ENCODE peak calls at places on chromosome 2, in eight cellular contexts. D is AG10803; Z is CD8-positive, alpha-beta T cell; F is kidney epithelial cell; A is sigmoid colon; B is HCT116; L is GM12865; S is endodermal cell. V is an unnamed sample.

GRCh38 chr2:203822240-203822639 is 45.3 kb upstream of the CTLA4 start:
- DNase-seq in D (no peak), Z (no peak), F (no peak), A (no peak), B (no peak), L (no peak), S (no peak), V (no peak)

GRCh38 chr2:185417111-185417510 is 321.5 kb upstream of the FSIP2 start:
- DNase-seq in D (no peak), Z (no peak), F (no peak), A (no peak), B (no peak), L (no peak), S (no peak), V (no peak)

GRCh38 chr2:201358684-201359083 is 1.5 kb upstream of the FLACC1 start:
- DNase-seq in D (peak; percentile 80), Z (no peak), F (no peak), A (no peak), B (peak; percentile 88), L (peak; percentile 14), S (no peak), V (no peak)

GRCh38 chr2:64770137-64770780 is 116.5 kb upstream of the SERTAD2 start:
- DNase-seq in D (no peak), Z (no peak), F (no peak), A (no peak), B (no peak), L (no peak), S (no peak), V (no peak)

GRCh38 chr2:237222178-237222577 is 136.5 kb downstream of the COPS8 start:
- DNase-seq in D (peak; percentile 99), Z (no peak), F (no peak), A (no peak), B (no peak), L (no peak), S (no peak), V (no peak)

GRCh38 chr2:201858781-201859180 is 52.4 kb downstream of the CDK15 start:
- DNase-seq in D (peak; percentile 80), Z (peak; percentile 12), F (no peak), A (peak; percentile 87), B (no peak), L (no peak), S (peak; percentile 89), V (peak; percentile 38)

GRCh38 chr2:184549153-184549552 is 49.2 kb upstream of the ZNF804A start:
- DNase-seq in D (no peak), Z (no peak), F (no peak), A (no peak), B (no peak), L (no peak), S (no peak), V (no peak)

GRCh38 chr2:45845566-45845965 is 194.1 kb downstream of the PRKCE start:
- DNase-seq in D (peak; percentile 69), Z (no peak), F (no peak), A (no peak), B (no peak), L (no peak), S (no peak), V (no peak)

GRCh38 chr2:133607679-133608078 is 39.4 kb upstream of the NCKAP5 start:
- DNase-seq in D (peak; percentile 27), Z (no peak), F (peak; percentile 59), A (no peak), B (no peak), L (no peak), S (no peak), V (no peak)

DNA sequence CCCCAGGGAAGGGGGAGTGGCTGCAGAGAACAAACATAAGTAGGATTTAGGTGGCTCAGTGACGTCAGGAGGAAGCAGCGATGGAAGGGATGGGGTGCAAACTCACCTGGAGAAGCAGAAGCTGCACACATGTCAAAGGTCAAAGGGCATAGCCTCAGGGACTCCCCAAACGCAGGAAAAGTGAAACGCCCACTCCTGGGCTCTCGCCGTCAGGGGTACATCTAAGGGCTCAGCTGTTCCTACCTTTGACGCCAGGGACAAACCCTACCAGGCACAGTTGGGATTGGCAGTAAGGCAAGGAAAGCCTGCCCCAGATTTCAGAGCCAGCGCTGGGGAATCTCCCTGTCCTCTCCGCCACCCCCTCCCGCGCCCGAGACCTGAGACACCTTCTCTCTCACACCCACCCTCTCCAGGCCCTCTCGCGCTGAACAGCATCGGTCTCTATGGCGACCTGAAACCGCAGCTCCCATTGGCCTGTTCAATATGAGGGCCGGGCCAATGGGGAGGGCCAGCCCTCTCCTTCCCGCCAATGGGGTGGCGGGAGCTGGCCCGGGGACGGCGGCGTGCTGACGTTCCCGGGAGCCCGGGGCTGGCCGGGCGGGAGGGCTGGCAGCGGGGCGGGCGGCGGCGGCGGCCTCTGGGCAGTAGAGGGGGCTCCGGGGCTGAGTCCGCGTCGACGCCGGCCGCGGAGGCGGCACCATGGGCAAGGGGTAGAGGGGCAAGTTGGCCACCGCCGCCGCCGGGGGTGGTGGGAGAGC is at the start of the genes CCDC148 and PKP4:
- DNase-seq in D (peak; percentile 90), Z (peak; percentile 86), F (peak; percentile 84), A (peak; percentile 94), B (peak; percentile 86), L (peak; percentile 94), S (peak; percentile 97), V (peak; percentile 83)
- TF ChIP-seq CTCF in D (peak; percentile 37), Z (no peak), F (no peak), A (peak; percentile 57), B (no peak), L (no peak), S (peak; percentile 33), V (no peak)

DNA sequence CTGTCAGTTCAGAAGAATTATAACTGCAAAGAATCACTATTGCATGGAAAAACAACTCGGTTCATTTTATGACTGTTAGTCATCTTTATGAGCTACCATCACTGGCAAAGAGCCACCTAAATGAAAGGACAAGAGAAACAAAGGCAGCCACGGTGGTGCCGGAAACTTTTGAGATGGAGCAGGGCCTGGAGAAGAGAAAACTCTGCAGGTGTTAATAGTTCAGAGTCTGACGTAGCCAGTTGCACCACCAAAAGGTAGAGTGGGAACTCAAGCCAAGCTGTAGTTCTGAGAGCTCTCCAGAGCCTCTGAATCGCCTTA is 110.9 kb downstream of the FTCDNL1 start:
- DNase-seq in D (no peak), Z (no peak), F (no peak), A (no peak), B (no peak), L (no peak), S (no peak), V (no peak)
- TF ChIP-seq CTCF in D (no peak), Z (peak; percentile 42), F (no peak), A (no peak), B (no peak), L (no peak), S (no peak), V (peak; percentile 5)

DNA sequence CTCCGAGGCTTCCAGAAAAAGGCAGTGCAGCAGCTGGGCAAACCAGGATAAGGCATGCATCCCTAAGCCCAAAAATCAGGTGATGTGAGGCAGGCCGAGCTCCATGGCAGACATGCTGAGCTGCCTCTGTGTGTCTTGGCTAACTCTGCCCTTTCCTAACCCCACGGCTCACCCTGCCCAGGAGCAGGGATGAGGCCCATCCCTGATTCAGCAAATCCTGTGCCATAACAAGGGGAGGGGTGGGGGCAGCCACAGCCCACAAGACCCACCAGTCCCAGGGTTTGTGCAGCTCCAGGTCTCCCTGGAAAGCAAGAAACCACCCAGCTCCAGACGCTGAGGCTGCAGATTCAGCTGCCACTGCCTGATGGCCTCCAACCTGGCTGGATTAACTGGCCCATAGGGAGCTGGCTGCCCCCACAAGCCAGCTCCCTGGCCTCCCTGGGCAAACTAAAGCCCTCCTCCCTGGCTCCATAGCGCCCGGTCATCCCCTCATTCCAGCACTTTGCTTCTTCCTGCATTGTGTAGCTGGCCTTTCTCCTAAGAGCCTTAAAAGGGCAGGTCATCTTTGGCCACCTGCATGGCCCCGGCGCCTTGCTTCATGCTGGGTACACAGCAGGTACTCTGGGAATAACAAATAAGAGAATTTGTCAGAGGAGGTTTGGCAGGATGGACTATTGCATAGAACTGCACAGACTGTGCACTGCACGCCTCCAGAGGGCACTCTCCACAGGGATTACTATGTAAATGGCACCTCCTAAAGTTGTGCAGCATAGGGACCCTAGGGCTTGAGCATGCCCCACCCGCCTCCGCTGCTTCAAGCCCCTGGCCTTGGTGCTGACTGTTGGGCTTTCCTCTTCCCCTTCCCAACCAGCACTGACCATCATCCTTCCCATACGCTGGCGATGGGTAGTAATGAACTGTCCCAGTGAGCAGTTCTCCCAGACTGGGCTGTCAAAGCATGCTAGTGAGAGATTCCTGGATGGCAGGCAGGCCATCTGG is 10.7 kb downstream of the STEAP3 start:
- DNase-seq in D (no peak), Z (no peak), F (no peak), A (no peak), B (no peak), L (peak; percentile 32), S (peak; percentile 87), V (peak; percentile 59)
- TF ChIP-seq CTCF in D (peak; percentile 45), Z (no peak), F (peak; percentile 54), A (no peak), B (peak; percentile 70), L (peak; percentile 30), S (peak; percentile 62), V (peak; percentile 71)

GRCh38 chr2:20507166-20507692 is 60.4 kb downstream of the RHOB start:
- DNase-seq in D (no peak), Z (no peak), F (no peak), A (peak; percentile 68), B (no peak), L (peak; percentile 85), S (no peak), V (no peak)

GRCh38 chr2:20509301-20509765 is 62.5 kb downstream of the RHOB start:
- DNase-seq in D (no peak), Z (no peak), F (no peak), A (peak; percentile 44), B (no peak), L (no peak), S (no peak), V (no peak)

GRCh38 chr2:20504174-20504573 is 57.3 kb downstream of the RHOB start:
- DNase-seq in D (no peak), Z (no peak), F (no peak), A (no peak), B (no peak), L (no peak), S (no peak), V (no peak)

GRCh38 chr2:20507711-20508110 is 60.8 kb downstream of the RHOB start:
- DNase-seq in D (no peak), Z (no peak), F (no peak), A (no peak), B (no peak), L (no peak), S (no peak), V (no peak)

GRCh38 chr2:20506281-20506685 is 59.4 kb downstream of the RHOB start:
- DNase-seq in D (peak; percentile 60), Z (no peak), F (no peak), A (peak; percentile 43), B (no peak), L (no peak), S (no peak), V (no peak)
- TF ChIP-seq CTCF in D (peak; percentile 44), Z (no peak), F (peak; percentile 28), A (no peak), B (no peak), L (no peak), S (peak; percentile 61), V (no peak)

GRCh38 chr2:143171817-143172216 is 42.6 kb downstream of the ARHGAP15 start:
- DNase-seq in D (peak; percentile 9), Z (no peak), F (no peak), A (no peak), B (no peak), L (no peak), S (no peak), V (no peak)
- TF ChIP-seq CTCF in D (peak; percentile 39), Z (no peak), F (peak; percentile 42), A (no peak), B (peak; percentile 34), L (no peak), S (peak; percentile 84), V (peak; percentile 44)

V was measured in progenitor cell of endocrine pancreas.